ENCODE peak calls at places on chromosome 22, in four cellular contexts. X, G, O and A are unnamed samples.

GRCh38 chr22:43001271-43002197 is 13.4 kb downstream of the PACSIN2 start:
- DNase-seq in X (no peak), G (no peak), O (no peak), A (no peak)

GRCh38 chr22:46021577-46021976 is 44.6 kb upstream of the WNT7B start:
- DNase-seq in G (no peak), X (no peak), O (no peak), A (no peak)

GRCh38 chr22:36144886-36145541 is 15.5 kb downstream of the APOL3 start:
- DNase-seq in O (peak), X (peak), G (peak), A (peak)

GRCh38 chr22:35567794-35568193 is 27.2 kb downstream of the RASD2 start:
- DNase-seq in G (no peak), O (no peak), X (no peak), A (no peak)

GRCh38 chr22:44357962-44358553 is 45.3 kb upstream of the SHISAL1 start:
- DNase-seq in O (no peak), X (no peak), G (no peak), A (no peak)

GRCh38 chr22:24068377-24068680 is 57.2 kb downstream of the CABIN1 start:
- DNase-seq in G (no peak), O (no peak), X (no peak), A (no peak)

GRCh38 chr22:21866821-21867527 is 471 bp downstream of the MAPK1 start:
- DNase-seq in X (no peak), G (no peak), O (no peak), A (no peak)

GRCh38 chr22:40203568-40203967 is 25.8 kb downstream of the TNRC6B start:
- DNase-seq in X (no peak), G (no peak), O (peak), A (no peak)

GRCh38 chr22:30245181-30245984 is 1.2 kb downstream of the LIF start:
- DNase-seq in O (no peak), G (no peak), X (no peak), A (no peak)

GRCh38 chr22:20004464-20004863 is 12.2 kb downstream of the ARVCF start:
- DNase-seq in O (no peak), X (no peak), G (no peak), A (no peak)